ENCODE peak calls at places on chromosomes 4 and X, in four cellular contexts. Y, L, T and I are unnamed samples.
A peak's percentile ranks its signal among the peaks of the same experiment; 100 is the strongest.

GRCh38 chr4:89054627-89055026 is 2.4 kb downstream of the FAM13A start:
- DNase-seq in L (no peak), T (no peak), Y (no peak), I (no peak)

GRCh38 chrX:30572004-30572403 is 5.6 kb downstream of the TASL start:
- DNase-seq in T (no peak), L (no peak), Y (no peak), I (no peak)

GRCh38 chr4:132332932-132333722 is 816.0 kb upstream of the PCDH10 start:
- DNase-seq in L (peak; percentile 11), T (no peak), Y (no peak), I (peak; percentile 8)

GRCh38 chrX:153568612-153569011 is 30.3 kb downstream of the CCNQ start:
- DNase-seq in Y (no peak), T (no peak), L (peak; percentile 29), I (no peak)

GRCh38 chr4:6702761-6703160 is 6.9 kb downstream of the MRFAP1L1 start:
- DNase-seq in Y (no peak), T (no peak), L (no peak), I (no peak)

GRCh38 chr4:123364906-123365305 is 31.7 kb upstream of the SPRY1 start:
- DNase-seq in T (no peak), Y (no peak), L (no peak), I (no peak)

GRCh38 chr4:43337707-43338106 is 445.2 kb downstream of the GRXCR1 start:
- DNase-seq in Y (peak; percentile 63), T (no peak), L (no peak), I (no peak)

GRCh38 chr4:4837921-4838601 is 21.4 kb upstream of the MSX1 start:
- DNase-seq in Y (peak; percentile 17), L (no peak), T (no peak), I (no peak)

GRCh38 chrX:111511477-111511876 is at the start of gene SERTM2:
- DNase-seq in L (no peak), Y (peak; percentile 4), T (no peak), I (no peak)

GRCh38 chr4:113423631-113424030 is 337.9 kb downstream of the CAMK2D start:
- DNase-seq in L (no peak), T (no peak), Y (peak; percentile 51), I (no peak)

GRCh38 chrX:29948653-29949052 is 266.7 kb upstream of the MAGEB2 start:
- DNase-seq in Y (peak; percentile 37), L (no peak), T (no peak), I (peak; percentile 67)

GRCh38 chrX:71102292-71102691 is 4.2 kb downstream of the CXorf65 start:
- DNase-seq in Y (no peak), L (no peak), T (no peak), I (no peak)

GRCh38 chr4:162683659-162684370 is 482.9 kb downstream of the NAF1 start:
- DNase-seq in L (no peak), Y (no peak), T (no peak), I (no peak)

GRCh38 chrX:109390556-109390955 is 91.3 kb downstream of the GUCY2F start:
- DNase-seq in Y (no peak), L (no peak), T (no peak), I (no peak)
- H3K9me1 ChIP-seq in Y (no peaks in the 10 kb centered on the region), L (no peaks in the 10 kb centered on the region), T (no peaks in the 10 kb centered on the region), I (no peaks in the 10 kb centered on the region)

DNA sequence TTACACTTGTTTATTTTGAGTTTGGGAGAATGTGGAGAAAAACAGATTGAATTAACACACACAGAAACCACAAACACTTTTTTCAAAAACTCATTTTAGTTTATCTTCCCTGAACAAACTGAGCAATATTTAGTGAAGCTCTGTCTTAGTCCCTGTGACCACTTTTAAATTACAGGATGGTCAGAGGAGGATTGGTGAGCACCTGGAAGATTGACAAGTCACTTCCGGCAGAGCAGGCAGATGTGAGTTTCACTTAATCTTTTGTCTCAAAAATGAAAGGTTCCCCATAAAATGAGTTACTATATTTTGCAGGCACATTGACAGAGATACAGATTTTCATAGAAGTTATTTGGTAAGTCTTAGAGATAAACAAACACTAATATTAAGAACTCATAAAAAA is 970.1 kb downstream of the ADGRL3 start:
- DNase-seq in T (no peak), L (no peak), Y (no peak), I (no peak)
- H3K9me1 ChIP-seq in T (no peaks in the 10 kb centered on the region), L (no peaks in the 10 kb centered on the region), Y (no peaks in the 10 kb centered on the region), I (no peaks in the 10 kb centered on the region)

GRCh38 chrX:45722471-45722870 is 521.8 kb upstream of the DIPK2B start:
- DNase-seq in Y (peak; percentile 50), T (no peak), L (no peak), I (no peak)
- H3K9me1 ChIP-seq in Y (no peaks in the 10 kb centered on the region), T (no peaks in the 10 kb centered on the region), L (no peaks in the 10 kb centered on the region), I (no peaks in the 10 kb centered on the region)

DNA sequence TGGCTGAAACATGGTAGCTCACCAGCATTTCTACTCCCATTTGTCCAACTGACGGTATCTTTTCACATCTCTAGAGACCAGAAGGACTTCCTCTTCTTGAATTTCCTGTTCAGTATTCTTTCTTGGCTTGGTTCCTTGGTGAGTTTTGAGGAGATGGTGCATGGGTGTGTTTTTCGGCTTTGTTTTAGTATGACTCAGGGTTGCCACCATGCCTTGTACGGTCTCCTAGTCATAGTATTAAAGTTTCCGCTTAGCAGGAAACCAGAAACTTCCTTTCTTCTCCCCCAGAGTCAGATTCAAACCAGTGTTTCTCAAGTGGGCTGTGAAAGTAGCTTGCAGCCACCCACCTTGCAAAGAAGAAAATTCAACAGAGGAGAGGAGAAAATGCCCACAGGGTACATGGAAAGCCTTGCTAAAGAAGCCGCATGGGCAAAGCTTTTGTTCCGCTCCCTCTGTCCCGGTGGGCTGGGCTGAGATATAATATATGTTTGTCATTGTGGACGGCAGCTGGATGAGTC is 5.7 kb downstream of the CD99 start:
- DNase-seq in T (no peak), L (no peak), Y (peak; percentile 90), I (peak; percentile 96)
- H3K9me1 ChIP-seq in T (peaks cover 6% of the 10 kb centered on the region), L (no peaks in the 10 kb centered on the region), Y (peaks cover 15% of the 10 kb centered on the region), I (no peaks in the 10 kb centered on the region)

GRCh38 chr4:186037692-186038658 is 31.0 kb upstream of the TLR3 start:
- DNase-seq in L (peak; percentile 64), Y (peak; percentile 80), T (peak; percentile 66), I (peak; percentile 85)
- H3K9me1 ChIP-seq in L (no peaks in the 10 kb centered on the region), Y (no peaks in the 10 kb centered on the region), T (no peaks in the 10 kb centered on the region), I (no peaks in the 10 kb centered on the region)

GRCh38 chrX:119604778-119605177 is 1.4 kb downstream of the NKRF start:
- DNase-seq in L (no peak), Y (no peak), T (no peak), I (peak; percentile 2)

GRCh38 chrX:119602701-119603255 is 3.4 kb downstream of the NKRF start:
- DNase-seq in T (no peak), Y (no peak), L (no peak), I (no peak)

GRCh38 chrX:119606508-119607389 is 525 bp upstream of the NKRF start:
- DNase-seq in T (peak; percentile 33), Y (peak; percentile 49), L (no peak), I (no peak)

GRCh38 chrX:119605739-119606507 is at the start of gene NKRF:
- DNase-seq in L (peak; percentile 83), T (no peak), Y (peak; percentile 90), I (peak; percentile 92)

GRCh38 chrX:119605398-119605738 is 856 bp downstream of the NKRF start:
- DNase-seq in T (no peak), L (no peak), Y (no peak), I (peak; percentile 1)
- H3K9me1 ChIP-seq in T (no peaks in the 10 kb centered on the region), L (no peaks in the 10 kb centered on the region), Y (peaks cover 3% of the 10 kb centered on the region), I (no peaks in the 10 kb centered on the region)

GRCh38 chr4:176358083-176358469 is 38.3 kb downstream of the SPCS3 start:
- DNase-seq in T (no peak), Y (no peak), L (no peak), I (no peak)

GRCh38 chr4:176354884-176355283 is 35.1 kb downstream of the SPCS3 start:
- DNase-seq in T (no peak), Y (no peak), L (no peak), I (no peak)

GRCh38 chr4:176359590-176359989 is 39.8 kb downstream of the SPCS3 start:
- DNase-seq in T (no peak), L (no peak), Y (peak; percentile 79), I (no peak)

GRCh38 chr4:176360446-176360845 is 40.7 kb downstream of the SPCS3 start:
- DNase-seq in L (no peak), T (no peak), Y (peak; percentile 39), I (no peak)

GRCh38 chr4:176357359-176358082 is 37.8 kb downstream of the SPCS3 start:
- DNase-seq in Y (peak; percentile 39), L (no peak), T (no peak), I (no peak)
- H3K9me1 ChIP-seq in Y (no peaks in the 10 kb centered on the region), L (no peaks in the 10 kb centered on the region), T (no peaks in the 10 kb centered on the region), I (no peaks in the 10 kb centered on the region)

DNA sequence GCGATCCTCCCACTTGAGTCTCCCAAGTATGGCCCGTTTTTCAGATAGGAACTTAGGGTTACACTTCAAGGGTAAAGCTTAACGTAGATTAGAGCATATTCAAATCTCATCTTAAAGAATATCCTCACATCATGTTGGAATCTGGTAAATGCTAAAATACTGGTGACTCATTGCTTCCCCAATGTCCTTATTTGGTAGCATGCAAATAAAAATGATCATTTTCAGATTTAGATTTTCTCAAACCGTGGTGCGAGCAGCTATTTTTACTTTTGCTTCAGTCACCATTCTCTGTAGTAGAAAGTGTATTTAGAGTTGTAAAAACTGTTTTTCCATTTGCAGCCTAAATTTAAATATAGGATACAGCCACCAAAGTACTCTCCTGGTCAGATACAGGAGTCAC is 101.5 kb upstream of the MAML3 start:
- DNase-seq in L (no peak), T (no peak), Y (peak; percentile 67), I (peak; percentile 17)
- H3K9me1 ChIP-seq in L (no peaks in the 10 kb centered on the region), T (no peaks in the 10 kb centered on the region), Y (peaks cover 17% of the 10 kb centered on the region), I (no peaks in the 10 kb centered on the region)